ENCODE peak calls at places on chromosome 10, in five cellular contexts. J, O, H, W and E are unnamed samples. For H3K4me1, the result is how much of the 10 kb centered on the place peaks cover.

GRCh38 chr10:44858988-44859387 is 52.1 kb upstream of the TMEM72 start:
- DNase-seq in J (no peak), O (no peak), H (no peak), W (no peak), E (no peak)

GRCh38 chr10:98486421-98486820 is 39.7 kb upstream of the HPS1 start:
- DNase-seq in J (no peak), O (no peak), H (no peak), W (no peak), E (no peak)

GRCh38 chr10:43599333-43599732 is 6.9 kb upstream of the ZNF485 start:
- DNase-seq in J (no peak), O (no peak), H (no peak), W (no peak), E (no peak)

GRCh38 chr10:19325581-19325980 is 277.0 kb downstream of the MALRD1 start:
- DNase-seq in J (no peak), O (no peak), H (no peak), W (no peak), E (no peak)

GRCh38 chr10:80158598-80159127 is 26.1 kb downstream of the PLAC9 start:
- DNase-seq in J (no peak), O (peak), H (no peak), W (peak), E (peak)

GRCh38 chr10:132459252-132460028 is 62.4 kb downstream of the PWWP2B start:
- DNase-seq in J (no peak), O (peak), H (no peak), W (no peak), E (peak)

GRCh38 chr10:79336739-79337138 is 10.5 kb upstream of the PPIF start:
- DNase-seq in J (no peak), O (no peak), H (no peak), W (no peak), E (peak)

GRCh38 chr10:55410415-55410885 is 609.4 kb upstream of the PCDH15 start:
- DNase-seq in J (no peak), O (no peak), H (peak), W (no peak), E (no peak)

GRCh38 chr10:93413252-93413689 is 68.9 kb downstream of the MYOF start:
- DNase-seq in J (peak), O (no peak), H (no peak), W (no peak), E (no peak)

GRCh38 chr10:122368502-122369254 is 5.8 kb upstream of the PLEKHA1 start:
- DNase-seq in J (no peak), O (no peak), H (no peak), W (no peak), E (no peak)

GRCh38 chr10:123999261-123999660 is 94.1 kb downstream of the CHST15 start:
- DNase-seq in J (no peak), O (no peak), H (no peak), W (no peak), E (no peak)

GRCh38 chr10:16779375-16779774 is 37.8 kb downstream of the RSU1 start:
- DNase-seq in J (no peak), O (no peak), H (no peak), W (no peak), E (no peak)

GRCh38 chr10:79313911-79314439 is 33.3 kb upstream of the PPIF start:
- DNase-seq in J (no peak), O (peak), H (no peak), W (no peak), E (no peak)

GRCh38 chr10:46264737-46265368 is 21.9 kb upstream of the ANTXRL start:
- DNase-seq in J (no peak), O (no peak), H (no peak), W (no peak), E (no peak)

GRCh38 chr10:132064771-132065437 is 842 bp upstream of the JAKMIP3 start:
- DNase-seq in J (no peak), O (no peak), H (no peak), W (peak), E (peak)

GRCh38 chr10:132508497-132509443 is 28.8 kb upstream of the INPP5A start:
- DNase-seq in J (no peak), O (peak), H (no peak), W (no peak), E (peak)

GRCh38 chr10:76774987-76775603 is 862.5 kb downstream of the KCNMA1 start:
- DNase-seq in J (no peak), O (no peak), H (no peak), W (no peak), E (no peak)

GRCh38 chr10:24871006-24871405 is 81.4 kb downstream of the PRTFDC1 start:
- DNase-seq in J (no peak), O (no peak), H (no peak), W (no peak), E (no peak)

GRCh38 chr10:104120903-104121484 is 977 bp upstream of the SFR1 start:
- DNase-seq in J (peak), O (peak), H (peak), W (peak), E (peak)

GRCh38 chr10:89332092-89332633 is 4.4 kb downstream of the IFIT3 start:
- DNase-seq in J (no peak), O (no peak), H (no peak), W (no peak), E (no peak)

GRCh38 chr10:74585231-74586087 is 240.9 kb upstream of the KAT6B start:
- DNase-seq in J (no peak), O (no peak), H (no peak), W (no peak), E (no peak)

GRCh38 chr10:70432101-70432500 is 9.4 kb downstream of the NODAL start:
- DNase-seq in J (no peak), O (no peak), H (no peak), W (no peak), E (no peak)

GRCh38 chr10:133420028-133420427 is 4.4 kb downstream of the SPRN start:
- DNase-seq in J (no peak), O (no peak), H (no peak), W (no peak), E (no peak)

GRCh38 chr10:28548781-28549498 is 16.0 kb downstream of the WAC start:
- DNase-seq in J (no peak), O (no peak), H (no peak), W (no peak), E (no peak)

GRCh38 chr10:131746785-131747184 is 154.0 kb upstream of the PPP2R2D start:
- DNase-seq in J (no peak), O (no peak), H (no peak), W (no peak), E (peak)

GRCh38 chr10:46995234-46995633 is 84.0 kb downstream of the PTPN20 start:
- DNase-seq in J (no peak), O (no peak), H (no peak), W (no peak), E (no peak)

GRCh38 chr10:70334526-70335245 is 47.7 kb downstream of the LRRC20 start:
- DNase-seq in J (no peak), O (no peak), H (no peak), W (no peak), E (no peak)

GRCh38 chr10:60042959-60043358 is 136.6 kb upstream of the CCDC6 start:
- DNase-seq in J (no peak), O (no peak), H (no peak), W (no peak), E (no peak)
- H3K4me1 ChIP-seq in J (under half), O (under half), H (under half), W (under half), E (under half)

DNA sequence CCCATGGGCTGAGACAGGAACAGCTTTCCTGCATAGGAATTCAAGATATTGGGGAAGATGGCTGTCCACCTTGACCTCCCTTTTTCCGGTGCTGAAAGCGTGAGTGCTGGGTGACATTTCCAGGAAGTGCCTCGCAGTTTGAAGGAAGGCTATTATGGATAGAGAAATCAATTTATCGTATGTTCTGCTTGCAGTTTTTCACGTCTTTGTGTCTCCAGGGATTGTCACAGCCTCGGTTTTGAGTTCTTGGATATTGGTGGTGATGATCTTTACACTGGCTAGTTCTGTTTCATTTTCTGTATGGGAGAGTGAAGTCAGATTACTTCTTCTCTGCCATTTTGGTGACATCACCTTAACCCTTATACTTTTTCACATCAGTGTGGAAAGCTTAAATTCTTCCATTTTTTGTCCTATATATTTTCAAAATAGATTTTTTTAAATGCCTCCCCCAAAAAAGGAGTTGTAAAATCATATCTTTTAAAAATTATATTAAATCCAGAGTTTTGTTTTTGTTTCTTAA is 102.5 kb upstream of the APBB1IP start:
- DNase-seq in J (no peak), O (no peak), H (no peak), W (no peak), E (no peak)
- H3K4me3 ChIP-seq in J (peak), O (peak), H (no peak), W (no peak), E (no peak)

GRCh38 chr10:106499448-106499847 is 665.1 kb downstream of the SORCS1 start:
- DNase-seq in J (no peak), O (no peak), H (no peak), W (no peak), E (no peak)
- H3K4me1 ChIP-seq in J (under half), O (under half), H (under half), W (under half), E (under half)

DNA sequence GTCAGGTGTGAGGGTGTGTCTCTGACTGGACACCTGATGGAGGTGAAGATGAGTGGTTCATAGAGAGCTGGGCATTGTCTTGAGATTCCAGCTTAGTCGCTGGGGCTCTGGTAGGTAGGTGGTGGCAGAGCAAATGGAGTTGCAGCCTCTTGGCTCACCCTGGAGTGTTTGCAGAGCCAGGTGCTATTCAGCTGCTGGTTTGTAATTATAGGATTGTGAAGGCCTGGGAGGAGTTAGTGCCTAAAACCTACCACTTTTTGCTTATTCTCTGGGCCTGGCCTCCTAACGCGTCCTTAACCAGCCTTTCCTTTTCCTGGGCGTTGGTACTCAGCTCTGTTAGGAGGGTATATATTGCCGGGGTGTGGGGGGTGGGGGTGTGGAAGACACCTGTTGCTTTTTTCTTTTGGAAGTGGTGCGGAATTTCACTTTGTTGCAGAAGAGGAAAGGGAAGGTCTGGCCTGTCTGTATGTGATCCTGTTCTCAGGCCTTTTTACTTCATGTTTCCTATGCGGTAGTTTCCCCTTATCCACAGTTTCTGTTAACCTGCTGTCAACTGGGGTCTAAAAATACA is 3.2 kb downstream of the PPRC1 start:
- DNase-seq in J (no peak), O (no peak), H (no peak), W (no peak), E (no peak)
- H3K4me3 ChIP-seq in J (no peak), O (peak), H (no peak), W (no peak), E (no peak)

DNA sequence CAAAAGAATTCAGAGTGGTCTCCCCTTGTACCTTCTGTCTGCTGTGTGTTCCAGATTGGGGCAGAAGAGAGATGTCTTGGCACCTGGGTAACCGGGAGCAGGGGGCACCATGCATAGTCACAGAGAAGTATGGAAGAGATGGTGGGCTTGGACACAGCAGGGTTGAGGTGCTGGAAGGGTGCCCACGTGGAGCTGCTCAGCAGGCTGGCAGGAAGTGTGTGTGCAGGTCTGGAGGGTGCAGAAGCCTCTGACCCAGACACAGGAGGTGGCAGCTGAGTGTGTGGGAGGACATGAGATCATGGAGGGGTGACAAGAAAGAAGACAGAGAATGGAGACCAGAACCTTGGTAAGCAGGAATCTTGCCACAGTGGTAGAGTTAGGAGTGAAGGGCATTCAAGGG is 42.3 kb upstream of the DUSP5 start:
- DNase-seq in J (no peak), O (no peak), H (no peak), W (no peak), E (no peak)
- H3K4me1 ChIP-seq in J (under half), O (under half), H (under half), W (half or more), E (under half)

GRCh38 chr10:125156196-125156595 is 4.2 kb downstream of the CTBP2 start:
- DNase-seq in J (no peak), O (no peak), H (no peak), W (no peak), E (no peak)

GRCh38 chr10:125154529-125154928 is 5.8 kb downstream of the CTBP2 start:
- DNase-seq in J (no peak), O (no peak), H (no peak), W (no peak), E (no peak)

GRCh38 chr10:125156739-125157472 is 3.5 kb downstream of the CTBP2 start:
- DNase-seq in J (no peak), O (no peak), H (no peak), W (no peak), E (no peak)

GRCh38 chr10:125155101-125155500 is 5.3 kb downstream of the CTBP2 start:
- DNase-seq in J (no peak), O (no peak), H (peak), W (no peak), E (no peak)

GRCh38 chr10:125155669-125156068 is 4.7 kb downstream of the CTBP2 start:
- DNase-seq in J (no peak), O (no peak), H (no peak), W (no peak), E (no peak)
- H3K4me3 ChIP-seq in J (no peak), O (no peak), H (no peak), W (no peak), E (no peak)

GRCh38 chr10:59180689-59181270 is 4.3 kb downstream of the PHYHIPL start:
- DNase-seq in J (no peak), O (no peak), H (no peak), W (no peak), E (no peak)
- H3K4me1 ChIP-seq in J (under half), O (under half), H (under half), W (under half), E (under half)

DNA sequence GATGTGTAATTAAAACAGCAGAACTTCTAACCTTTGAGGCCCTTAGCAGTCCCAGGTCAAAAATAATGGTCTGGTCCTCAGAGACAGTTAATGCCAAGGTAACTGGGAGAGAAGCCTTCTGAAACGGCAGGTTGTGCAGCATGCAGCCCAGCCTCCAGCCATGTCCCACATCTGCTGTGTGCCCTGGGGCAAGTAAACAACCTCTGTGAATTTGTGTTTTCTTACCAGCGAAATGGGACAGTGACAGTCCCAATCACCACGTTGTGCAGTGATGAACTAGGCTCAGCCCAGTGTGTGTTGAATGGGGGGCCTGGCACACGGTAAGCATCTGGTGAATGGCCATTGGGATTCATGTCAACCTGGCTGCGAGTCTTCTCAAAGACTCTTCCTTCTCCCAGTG is 61.2 kb downstream of the EMX2 start:
- DNase-seq in J (no peak), O (no peak), H (no peak), W (no peak), E (no peak)
- H3K4me3 ChIP-seq in J (no peak), O (no peak), H (no peak), W (no peak), E (no peak)

GRCh38 chr10:35390843-35391152 is 54.5 kb downstream of the CCNY start:
- DNase-seq in J (no peak), O (no peak), H (no peak), W (no peak), E (no peak)

GRCh38 chr10:35391954-35392262 is 55.6 kb downstream of the CCNY start:
- DNase-seq in J (no peak), O (no peak), H (no peak), W (no peak), E (no peak)

GRCh38 chr10:35394411-35394851 is 58.1 kb downstream of the CCNY start:
- DNase-seq in J (no peak), O (peak), H (no peak), W (no peak), E (no peak)

GRCh38 chr10:35391153-35391953 is 55.0 kb downstream of the CCNY start:
- DNase-seq in J (no peak), O (no peak), H (no peak), W (no peak), E (no peak)

DNA sequence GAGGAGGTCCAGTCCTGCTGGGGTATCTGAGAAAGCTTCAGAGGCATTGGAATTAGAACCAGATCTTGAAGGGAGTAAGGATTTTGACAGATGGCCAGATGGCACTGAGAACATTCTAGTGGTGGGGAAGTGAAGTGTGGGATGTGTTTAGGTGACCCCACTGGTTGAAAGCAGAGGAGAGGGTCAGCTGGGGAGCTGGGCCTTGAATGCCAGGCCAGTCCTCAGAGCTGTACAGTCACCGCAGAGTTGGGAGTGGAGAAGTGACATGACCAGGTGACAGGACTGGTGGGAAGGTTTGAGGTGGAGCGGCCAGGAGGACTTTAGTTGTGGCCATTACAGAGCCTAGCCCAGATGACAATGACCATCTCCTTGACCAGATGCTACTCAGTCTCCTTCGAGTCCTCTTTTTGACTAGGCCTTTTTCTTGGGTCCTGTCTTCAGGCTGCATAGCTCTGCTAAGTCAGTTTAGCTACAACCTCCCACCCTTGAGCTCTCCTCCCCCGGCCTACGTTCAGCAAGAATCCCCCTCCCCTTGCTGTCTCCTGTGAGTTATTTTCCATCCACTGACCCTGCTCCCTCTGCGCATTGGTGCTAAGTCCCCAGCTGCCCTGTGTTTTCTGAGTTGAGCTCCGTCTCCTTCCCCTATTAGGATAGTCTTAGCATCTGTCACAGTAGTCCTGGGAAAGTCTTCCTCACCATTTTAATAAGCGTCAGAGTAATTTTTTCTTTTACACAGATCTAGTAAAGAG is 56.3 kb downstream of the CCNY start:
- DNase-seq in J (no peak), O (no peak), H (no peak), W (no peak), E (no peak)
- H3K4me1 ChIP-seq in J (under half), O (half or more), H (under half), W (under half), E (under half)